ENCODE peak calls at places on chromosomes 2 and 18, in five cellular contexts. B is GM12865, L is nephron progenitor cell, G is amniotic stem cell, Z is ACHN. S is an unnamed sample.

GRCh38 chr2:236745420-236746210 is 176.0 kb downstream of the ACKR3 start:
- DNase-seq in B (no peak), L (no peak), G (peak), Z (peak), S (no peak)

GRCh38 chr18:59459352-59460059 is 100.4 kb upstream of the LMAN1 start:
- DNase-seq in B (peak), L (no peak), G (peak), Z (peak), S (peak)

GRCh38 chr18:72147830-72148229 is 396.3 kb downstream of the CBLN2 start:
- DNase-seq in B (no peak), L (no peak), G (no peak), Z (no peak), S (no peak)

GRCh38 chr2:190537765-190538164 is 3.2 kb upstream of the NEMP2 start:
- DNase-seq in B (no peak), L (no peak), G (no peak), Z (no peak), S (no peak)

GRCh38 chr18:79523221-79523737 is 127.5 kb downstream of the NFATC1 start:
- DNase-seq in B (peak), L (no peak), G (no peak), Z (no peak), S (no peak)

GRCh38 chr2:58896600-58896999 is 655.5 kb upstream of the FANCL start:
- DNase-seq in B (no peak), L (no peak), G (no peak), Z (no peak), S (no peak)

GRCh38 chr2:6181525-6182270 is 489.5 kb downstream of the SOX11 start:
- DNase-seq in B (peak), L (no peak), G (no peak), Z (no peak), S (no peak)

GRCh38 chr2:237393523-237393922 is 20.4 kb downstream of the COL6A3 start:
- DNase-seq in B (no peak), L (no peak), G (no peak), Z (no peak), S (no peak)

S was measured in NCI-H2081.